ENCODE peak calls at places on chromosomes 16 and 17, in ten cellular contexts. One of them, this sample, is unnamed.

GRCh38 chr17:35705705-35706104 is 25.7 kb upstream of the RASL10B start:
- DNase-seq in EL: no peak
- DNase-seq in mammary epithelial cell: no peak
- DNase-seq in GM20000: no peak
- DNase-seq in NCI-H1048: no peak
- DNase-seq in skeletal muscle cell: no peak
- DNase-seq in osteoblast: no peak
- DNase-seq in hippocampal formation: no peak
- DNase-seq in CD4-positive, alpha-beta T cell: no peak
- DNase-seq in H4: no peak
- DNase-seq in this sample: no peak

GRCh38 chr17:56441331-56441730 is 152.2 kb upstream of the NOG start:
- DNase-seq in mammary epithelial cell: peak
- DNase-seq in CD4-positive, alpha-beta T cell: no peak
- DNase-seq in skeletal muscle cell: peak
- DNase-seq in hippocampal formation: no peak
- DNase-seq in H4: peak
- DNase-seq in osteoblast: peak
- DNase-seq in NCI-H1048: no peak
- DNase-seq in EL: peak
- DNase-seq in GM20000: no peak
- DNase-seq in this sample: no peak

GRCh38 chr17:15265131-15265530 is at the start of gene PMP22:
- DNase-seq in CD4-positive, alpha-beta T cell: no peak
- DNase-seq in hippocampal formation: no peak
- DNase-seq in EL: no peak
- DNase-seq in GM20000: no peak
- DNase-seq in osteoblast: peak
- DNase-seq in H4: no peak
- DNase-seq in NCI-H1048: no peak
- DNase-seq in mammary epithelial cell: no peak
- DNase-seq in skeletal muscle cell: no peak
- DNase-seq in this sample: no peak

GRCh38 chr16:56824335-56824734 is 40.7 kb upstream of the SLC12A3 start:
- DNase-seq in H4: no peak
- DNase-seq in skeletal muscle cell: no peak
- DNase-seq in hippocampal formation: peak
- DNase-seq in CD4-positive, alpha-beta T cell: no peak
- DNase-seq in mammary epithelial cell: no peak
- DNase-seq in EL: no peak
- DNase-seq in osteoblast: no peak
- DNase-seq in GM20000: no peak
- DNase-seq in NCI-H1048: no peak
- DNase-seq in this sample: no peak

GRCh38 chr17:65438708-65439294 is 122.6 kb downstream of the AXIN2 start:
- DNase-seq in EL: no peak
- DNase-seq in mammary epithelial cell: no peak
- DNase-seq in CD4-positive, alpha-beta T cell: no peak
- DNase-seq in NCI-H1048: no peak
- DNase-seq in skeletal muscle cell: no peak
- DNase-seq in hippocampal formation: peak
- DNase-seq in GM20000: no peak
- DNase-seq in osteoblast: peak
- DNase-seq in H4: no peak
- DNase-seq in this sample: no peak

GRCh38 chr17:28725166-28725659 is 820 bp downstream of the TLCD1 start:
- DNase-seq in EL: peak
- DNase-seq in skeletal muscle cell: no peak
- DNase-seq in H4: peak
- DNase-seq in osteoblast: peak
- DNase-seq in NCI-H1048: no peak
- DNase-seq in CD4-positive, alpha-beta T cell: no peak
- DNase-seq in mammary epithelial cell: no peak
- DNase-seq in GM20000: no peak
- DNase-seq in hippocampal formation: peak
- DNase-seq in this sample: no peak

GRCh38 chr17:80720624-80721577 is 176.3 kb downstream of the RPTOR start:
- DNase-seq in NCI-H1048: no peak
- DNase-seq in GM20000: no peak
- DNase-seq in hippocampal formation: no peak
- DNase-seq in skeletal muscle cell: peak
- DNase-seq in osteoblast: no peak
- DNase-seq in mammary epithelial cell: peak
- DNase-seq in CD4-positive, alpha-beta T cell: peak
- DNase-seq in H4: peak
- DNase-seq in EL: no peak
- DNase-seq in this sample: no peak

GRCh38 chr16:77250395-77250794 is 51.2 kb downstream of the SYCE1L start:
- DNase-seq in EL: no peak
- DNase-seq in H4: no peak
- DNase-seq in skeletal muscle cell: peak
- DNase-seq in hippocampal formation: no peak
- DNase-seq in mammary epithelial cell: no peak
- DNase-seq in CD4-positive, alpha-beta T cell: no peak
- DNase-seq in NCI-H1048: no peak
- DNase-seq in osteoblast: peak
- DNase-seq in GM20000: no peak
- DNase-seq in this sample: no peak

GRCh38 chr17:27207073-27207511 is 86.8 kb upstream of the WSB1 start:
- DNase-seq in mammary epithelial cell: peak
- DNase-seq in CD4-positive, alpha-beta T cell: no peak
- DNase-seq in osteoblast: no peak
- DNase-seq in skeletal muscle cell: peak
- DNase-seq in H4: peak
- DNase-seq in GM20000: no peak
- DNase-seq in hippocampal formation: no peak
- DNase-seq in NCI-H1048: no peak
- DNase-seq in EL: peak
- DNase-seq in this sample: no peak

GRCh38 chr16:2866422-2866821 is 8.5 kb upstream of the PRSS22 start:
- DNase-seq in EL: no peak
- DNase-seq in skeletal muscle cell: no peak
- DNase-seq in CD4-positive, alpha-beta T cell: no peak
- DNase-seq in mammary epithelial cell: no peak
- DNase-seq in NCI-H1048: no peak
- DNase-seq in GM20000: no peak
- DNase-seq in hippocampal formation: no peak
- DNase-seq in H4: no peak
- DNase-seq in osteoblast: no peak
- DNase-seq in this sample: no peak

GRCh38 chr17:82230627-82231311 is 1.9 kb downstream of the SLC16A3 start:
- DNase-seq in GM20000: peak
- DNase-seq in hippocampal formation: peak
- DNase-seq in H4: peak
- DNase-seq in EL: peak
- DNase-seq in mammary epithelial cell: peak
- DNase-seq in skeletal muscle cell: peak
- DNase-seq in osteoblast: peak
- DNase-seq in NCI-H1048: no peak
- DNase-seq in CD4-positive, alpha-beta T cell: peak
- DNase-seq in this sample: no peak

GRCh38 chr17:21194210-21194609 is 19.8 kb downstream of the TMEM11 start:
- DNase-seq in skeletal muscle cell: no peak
- DNase-seq in H4: no peak
- DNase-seq in osteoblast: peak
- DNase-seq in hippocampal formation: no peak
- DNase-seq in NCI-H1048: no peak
- DNase-seq in mammary epithelial cell: no peak
- DNase-seq in CD4-positive, alpha-beta T cell: no peak
- DNase-seq in GM20000: no peak
- DNase-seq in EL: no peak
- DNase-seq in this sample: no peak

GRCh38 chr17:35612924-35613521 is 25.9 kb downstream of the AP2B1 start:
- DNase-seq in hippocampal formation: no peak
- DNase-seq in mammary epithelial cell: peak
- DNase-seq in H4: peak
- DNase-seq in skeletal muscle cell: peak
- DNase-seq in CD4-positive, alpha-beta T cell: no peak
- DNase-seq in GM20000: no peak
- DNase-seq in osteoblast: no peak
- DNase-seq in NCI-H1048: no peak
- DNase-seq in EL: peak
- DNase-seq in this sample: peak

GRCh38 chr17:924711-925480 is 54.7 kb downstream of the NXN start:
- DNase-seq in NCI-H1048: no peak
- DNase-seq in GM20000: no peak
- DNase-seq in EL: no peak
- DNase-seq in osteoblast: no peak
- DNase-seq in mammary epithelial cell: peak
- DNase-seq in H4: no peak
- DNase-seq in hippocampal formation: no peak
- DNase-seq in CD4-positive, alpha-beta T cell: no peak
- DNase-seq in skeletal muscle cell: no peak
- DNase-seq in this sample: no peak

GRCh38 chr16:47506800-47507199 is 45.7 kb downstream of the PHKB start:
- DNase-seq in GM20000: no peak
- DNase-seq in hippocampal formation: no peak
- DNase-seq in NCI-H1048: no peak
- DNase-seq in skeletal muscle cell: no peak
- DNase-seq in CD4-positive, alpha-beta T cell: no peak
- DNase-seq in osteoblast: no peak
- DNase-seq in EL: no peak
- DNase-seq in H4: no peak
- DNase-seq in mammary epithelial cell: no peak
- DNase-seq in this sample: no peak

GRCh38 chr16:75789237-75789636 is 62.9 kb upstream of the CPHXL start:
- DNase-seq in EL: peak
- DNase-seq in CD4-positive, alpha-beta T cell: no peak
- DNase-seq in skeletal muscle cell: peak
- DNase-seq in hippocampal formation: no peak
- DNase-seq in osteoblast: peak
- DNase-seq in NCI-H1048: no peak
- DNase-seq in GM20000: peak
- DNase-seq in H4: peak
- DNase-seq in mammary epithelial cell: peak
- DNase-seq in this sample: peak

GRCh38 chr16:74186589-74186988 is 110.0 kb upstream of the PSMD7 start:
- DNase-seq in hippocampal formation: no peak
- DNase-seq in H4: no peak
- DNase-seq in CD4-positive, alpha-beta T cell: no peak
- DNase-seq in osteoblast: no peak
- DNase-seq in GM20000: no peak
- DNase-seq in NCI-H1048: no peak
- DNase-seq in EL: peak
- DNase-seq in skeletal muscle cell: peak
- DNase-seq in mammary epithelial cell: no peak
- DNase-seq in this sample: peak

GRCh38 chr16:87956771-87957279 is 5.6 kb downstream of the BANP start:
- DNase-seq in hippocampal formation: no peak
- DNase-seq in osteoblast: no peak
- DNase-seq in GM20000: peak
- DNase-seq in CD4-positive, alpha-beta T cell: no peak
- DNase-seq in H4: peak
- DNase-seq in skeletal muscle cell: no peak
- DNase-seq in mammary epithelial cell: no peak
- DNase-seq in NCI-H1048: no peak
- DNase-seq in EL: peak
- DNase-seq in this sample: no peak

GRCh38 chr17:2263183-2263954 is 40.2 kb downstream of the SMG6 start:
- DNase-seq in NCI-H1048: no peak
- DNase-seq in hippocampal formation: no peak
- DNase-seq in GM20000: no peak
- DNase-seq in CD4-positive, alpha-beta T cell: no peak
- DNase-seq in osteoblast: peak
- DNase-seq in skeletal muscle cell: no peak
- DNase-seq in H4: no peak
- DNase-seq in mammary epithelial cell: no peak
- DNase-seq in EL: no peak
- DNase-seq in this sample: no peak